ENCODE peak calls at places on chromosomes 5 and 9, in four cellular contexts. B is hepatocyte, E is HCT116, M is GM23338. D is an unnamed sample.
A peak's percentile ranks its signal among the peaks of the same experiment; 100 is the strongest.

GRCh38 chr9:26939934-26940711 is 6.9 kb downstream of the PLAA start:
- DNase-seq in M (no peak), E (no peak), B (no peak), D (no peak)

GRCh38 chr9:130242270-130243014 is 23.1 kb upstream of the HMCN2 start:
- DNase-seq in B (no peak), M (no peak), E (no peak), D (no peak)

GRCh38 chr9:20477940-20478620 is 144.2 kb downstream of the MLLT3 start:
- DNase-seq in B (no peak), M (peak; percentile 34), E (no peak), D (no peak)

GRCh38 chr5:33641722-33642505 is 201.1 kb downstream of the TARS1 start:
- DNase-seq in E (no peak), M (peak; percentile 12), B (peak; percentile 27), D (no peak)

GRCh38 chr9:131747352-131747751 is 7.5 kb upstream of the RAPGEF1 start:
- DNase-seq in E (no peak), M (peak; percentile 74), B (peak; percentile 77), D (peak; percentile 70)

GRCh38 chr9:16207161-16207560 is 654.3 kb downstream of the CCDC171 start:
- DNase-seq in B (peak; percentile 50), E (no peak), M (peak; percentile 23), D (peak; percentile 76)

GRCh38 chr9:106929471-106930198 is 66.7 kb downstream of the ZNF462 start:
- DNase-seq in B (no peak), M (no peak), E (no peak), D (no peak)

GRCh38 chr5:35096933-35097332 is 49.2 kb upstream of the AGXT2 start:
- DNase-seq in B (no peak), M (no peak), E (no peak), D (no peak)

GRCh38 chr5:1193591-1193985 is 7.8 kb upstream of the SLC6A19 start:
- DNase-seq in B (no peak), M (no peak), E (no peak), D (no peak)

GRCh38 chr9:132637351-132637750 is 32.4 kb downstream of the DDX31 start:
- DNase-seq in E (no peak), M (no peak), B (no peak), D (no peak)

GRCh38 chr5:147519380-147519779 is 9.5 kb upstream of the DPYSL3 start:
- DNase-seq in E (no peak), M (no peak), B (no peak), D (no peak)

GRCh38 chr5:55850839-55851674 is at the start of gene IL31RA:
- DNase-seq in M (no peak), B (peak; percentile 42), E (peak; percentile 68), D (no peak)

GRCh38 chr5:112616812-112617547 is 120.7 kb upstream of the APC start:
- DNase-seq in B (no peak), E (no peak), M (no peak), D (peak; percentile 36)

GRCh38 chr5:121976979-121977378 is 15.2 kb downstream of the SRFBP1 start:
- DNase-seq in M (no peak), E (no peak), B (no peak), D (no peak)

GRCh38 chr5:113118765-113119164 is 142.2 kb downstream of the DCP2 start:
- DNase-seq in E (no peak), M (no peak), B (no peak), D (no peak)

GRCh38 chr9:136143215-136144001 is 24.7 kb upstream of the TMEM250 start:
- DNase-seq in M (peak; percentile 86), B (peak; percentile 62), E (no peak), D (peak; percentile 21)

GRCh38 chr9:115514454-115514853 is 396.5 kb upstream of the TNC start:
- DNase-seq in M (peak; percentile 50), B (no peak), E (no peak), D (no peak)

GRCh38 chr5:22787807-22788206 is 65.3 kb downstream of the CDH12 start:
- DNase-seq in B (no peak), E (no peak), M (no peak), D (no peak)

GRCh38 chr9:78985084-78985738 is 586.6 kb upstream of the TLE4 start:
- DNase-seq in B (no peak), M (no peak), E (no peak), D (no peak)

GRCh38 chr9:115296831-115297565 is 179.0 kb upstream of the TNC start:
- DNase-seq in M (peak; percentile 17), B (no peak), E (no peak), D (no peak)

GRCh38 chr5:157971466-157972324 is 112.8 kb upstream of the CLINT1 start:
- DNase-seq in B (peak; percentile 46), M (peak; percentile 41), E (no peak), D (no peak)

GRCh38 chr9:3692606-3693005 is 166.8 kb upstream of the RFX3 start:
- DNase-seq in B (no peak), M (no peak), E (no peak), D (no peak)

GRCh38 chr5:91018712-91019371 is 364.3 kb downstream of the ARRDC3 start:
- DNase-seq in E (no peak), B (no peak), M (no peak), D (no peak)

GRCh38 chr5:73672130-73672529 is 46.1 kb downstream of the ARHGEF28 start:
- DNase-seq in B (no peak), E (no peak), M (no peak), D (no peak)

GRCh38 chr9:124299519-124300090 is 41.9 kb downstream of the NEK6 start:
- DNase-seq in M (no peak), B (no peak), E (no peak), D (no peak)

GRCh38 chr5:56516441-56516840 is 283.3 kb upstream of the ANKRD55 start:
- DNase-seq in E (no peak), B (no peak), M (no peak), D (no peak)

GRCh38 chr9:136693490-136694162 is 6.4 kb upstream of the AGPAT2 start:
- DNase-seq in B (peak; percentile 90), E (peak; percentile 76), M (no peak), D (no peak)

GRCh38 chr5:10469253-10470030 is 27.8 kb downstream of the ROPN1L start:
- DNase-seq in M (no peak), E (no peak), B (no peak), D (no peak)

GRCh38 chr5:153623906-153624765 is 133.7 kb downstream of the GRIA1 start:
- DNase-seq in E (no peak), B (no peak), M (no peak), D (no peak)

GRCh38 chr5:157198277-157199058 is 17.8 kb downstream of the ITK start:
- DNase-seq in E (no peak), M (no peak), B (no peak), D (no peak)

GRCh38 chr9:93003552-93004407 is 54.7 kb upstream of the SUSD3 start:
- DNase-seq in B (peak; percentile 77), M (peak; percentile 87), E (peak; percentile 73), D (peak; percentile 66)

GRCh38 chr5:4862500-4862899 is 277.6 kb upstream of the ADAMTS16 start:
- DNase-seq in E (peak; percentile 29), M (peak; percentile 69), B (peak; percentile 60), D (peak; percentile 40)

GRCh38 chr5:113693205-113693553 is 179.7 kb downstream of the YTHDC2 start:
- DNase-seq in B (peak; percentile 19), M (peak; percentile 51), E (no peak), D (no peak)

GRCh38 chr5:6768590-6769230 is 55.5 kb downstream of the TENT4A start:
- DNase-seq in E (no peak), B (no peak), M (no peak), D (no peak)

GRCh38 chr5:135091286-135091685 is 57.3 kb upstream of the PITX1 start:
- DNase-seq in M (no peak), B (no peak), E (no peak), D (no peak)

GRCh38 chr9:14522627-14523379 is 170.4 kb downstream of the ZDHHC21 start:
- DNase-seq in B (no peak), M (no peak), E (no peak), D (no peak)

GRCh38 chr5:55847837-55848236 is 3.3 kb upstream of the IL31RA start:
- DNase-seq in B (no peak), E (no peak), M (no peak), D (no peak)

GRCh38 chr9:119074017-119074416 is 295.2 kb downstream of the BRINP1 start:
- DNase-seq in M (no peak), E (no peak), B (no peak), D (peak; percentile 81)

GRCh38 chr9:98217255-98217654 is 24.8 kb upstream of the CORO2A start:
- DNase-seq in M (no peak), E (no peak), B (no peak), D (no peak)

GRCh38 chr5:138565100-138565821 is 9.9 kb downstream of the HSPA9 start:
- DNase-seq in E (no peak), B (no peak), M (no peak), D (peak; percentile 10)

GRCh38 chr5:138563340-138564118 is 11.7 kb downstream of the HSPA9 start:
- DNase-seq in B (no peak), E (no peak), M (no peak), D (no peak)

GRCh38 chr5:138564242-138564641 is 11.0 kb downstream of the HSPA9 start:
- DNase-seq in B (no peak), M (no peak), E (no peak), D (no peak)

GRCh38 chr5:138557677-138558076 is 14.6 kb upstream of the ETF1 start:
- DNase-seq in M (no peak), E (no peak), B (no peak), D (no peak)

GRCh38 chr5:138559937-138560336 is 15.3 kb downstream of the HSPA9 start:
- DNase-seq in E (no peak), M (no peak), B (peak; percentile 15), D (no peak)
- H3K36me3 ChIP-seq in E (peaks cover 77% of the 10 kb centered on the region), M (peaks cover 94% of the 10 kb centered on the region), B (no peaks in the 10 kb centered on the region), D (peaks cover 53% of the 10 kb centered on the region)

DNA sequence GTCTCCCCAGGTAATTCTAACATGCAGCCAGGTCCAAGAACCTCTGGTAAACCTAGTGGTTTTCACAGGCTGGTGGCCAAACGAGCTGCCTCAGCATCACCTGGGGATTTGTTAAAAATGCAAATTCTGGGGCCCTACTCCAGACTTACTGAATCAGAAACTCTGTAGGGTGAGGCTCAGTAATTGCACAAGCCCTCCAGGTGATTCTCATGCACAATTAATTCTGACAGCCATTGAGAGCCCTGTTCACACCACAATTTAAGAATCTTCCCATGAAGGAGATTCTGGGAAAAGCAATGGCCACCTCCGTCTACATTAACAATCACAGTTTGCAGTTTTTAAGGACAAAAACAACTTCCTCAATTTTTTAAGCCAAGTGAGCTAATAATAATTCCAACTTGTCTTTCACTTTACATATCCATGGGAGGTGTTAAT is 70.2 kb downstream of the GLDC start:
- DNase-seq in M (no peak), E (no peak), B (no peak), D (peak; percentile 87)
- H3K4me2 ChIP-seq in M (no peak overlapping the region), E (no peak overlapping the region), B (no peak overlapping the region), D (peak overlapping the region; percentile 33)

GRCh38 chr9:91954841-91955471 is 4.9 kb upstream of the ROR2 start:
- DNase-seq in M (peak; percentile 93), E (peak; percentile 54), B (peak; percentile 86), D (peak; percentile 58)
- TF ChIP-seq EZH2phosphoT487 in M (no peak), E (no peak), B (no peak), D (no peak)

DNA sequence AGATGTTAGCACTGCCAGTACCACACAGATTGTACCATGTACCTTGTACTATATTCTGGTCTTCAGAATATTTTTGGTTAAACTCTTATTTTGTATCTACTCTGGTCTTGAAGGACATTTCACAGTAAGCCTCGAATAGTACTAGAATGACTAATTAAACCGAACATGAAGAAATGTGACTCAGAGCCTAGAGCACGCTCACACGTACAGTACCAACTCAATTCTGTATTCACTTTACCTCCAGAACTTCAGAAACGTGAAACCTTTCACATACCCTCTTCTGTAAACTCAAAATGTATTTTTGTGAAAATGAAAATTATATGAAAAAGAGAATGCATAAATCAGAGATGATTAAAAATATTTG is 112.8 kb downstream of the MVB12B start:
- DNase-seq in E (no peak), B (no peak), M (no peak), D (no peak)
- H3K36me3 ChIP-seq in E (no peaks in the 10 kb centered on the region), B (no peaks in the 10 kb centered on the region), M (no peaks in the 10 kb centered on the region), D (no peaks in the 10 kb centered on the region)

D was measured in MM.1S.